ENCODE peak calls at places on chromosomes 16 and 17, in seven cellular contexts. N is upper lobe of left lung, Q is suprapubic skin, B is stomach, S is tibial nerve, F is esophagus muscularis mucosa, Y is GM12878. P is an unnamed sample. For H3K36me3, the result is how much of the 10 kb centered on the place peaks cover.

GRCh38 chr16:23504453-23505179 is 5.7 kb downstream of the GGA2 start:
- DNase-seq in Y (peak), Q (no peak), B (peak), N (peak), F (peak), S (no peak), P (peak)

GRCh38 chr17:6643460-6644125 is 2.7 kb downstream of the TXNDC17 start:
- DNase-seq in Y (no peak), N (no peak), Q (no peak), S (no peak), B (no peak), F (no peak), P (no peak)

GRCh38 chr16:75244844-75245758 is 6.3 kb downstream of the BCAR1 start:
- DNase-seq in N (peak), B (peak), F (no peak), S (peak), Y (no peak), Q (no peak), P (peak)

GRCh38 chr17:80859004-80859941 is 132.4 kb upstream of the CHMP6 start:
- DNase-seq in N (no peak), F (no peak), B (peak), Y (no peak), Q (no peak), S (peak), P (peak)

GRCh38 chr17:6496116-6496481 is 51.8 kb downstream of the PIMREG start:
- DNase-seq in N (peak), Y (no peak), Q (peak), S (no peak), B (no peak), F (no peak), P (peak)

GRCh38 chr16:30655815-30656347 is 2.4 kb upstream of the FBRS start:
- DNase-seq in S (no peak), F (no peak), B (no peak), N (no peak), Q (no peak), Y (no peak), P (peak)

GRCh38 chr17:83195330-83196087 is 116.1 kb downstream of the METRNL start:
- DNase-seq in N (peak), S (peak), F (no peak), Y (no peak), Q (peak), B (peak), P (peak)

GRCh38 chr17:34974179-34974578 is 6.1 kb upstream of the LIG3 start:
- DNase-seq in N (no peak), Y (no peak), Q (no peak), B (no peak), S (no peak), F (no peak), P (no peak)

GRCh38 chr16:87466975-87467501 is 25.8 kb downstream of the ZCCHC14 start:
- DNase-seq in B (no peak), S (no peak), N (no peak), Y (no peak), F (no peak), Q (no peak), P (no peak)

GRCh38 chr17:16477666-16478065 is 14.3 kb downstream of the LRRC75A start:
- DNase-seq in Y (no peak), B (no peak), F (no peak), Q (no peak), S (no peak), N (no peak), P (no peak)

GRCh38 chr17:35160354-35161201 is 13.0 kb downstream of the UNC45B start:
- DNase-seq in B (no peak), F (no peak), Y (no peak), N (no peak), Q (no peak), S (no peak), P (no peak)

GRCh38 chr17:81870978-81871386 is at the start of gene ARHGDIA:
- DNase-seq in B (no peak), S (no peak), N (no peak), Q (peak), F (no peak), Y (no peak), P (no peak)

GRCh38 chr16:10093564-10093963 is 88.7 kb downstream of the GRIN2A start:
- DNase-seq in S (no peak), N (no peak), Q (no peak), B (no peak), F (no peak), Y (no peak), P (no peak)

GRCh38 chr17:10295728-10296343 is 77.0 kb downstream of the MYH13 start:
- DNase-seq in S (no peak), Q (no peak), N (peak), Y (peak), B (no peak), F (no peak), P (peak)

GRCh38 chr16:10078541-10078949 is 103.7 kb downstream of the GRIN2A start:
- DNase-seq in N (no peak), F (no peak), S (no peak), Y (no peak), Q (no peak), B (no peak), P (no peak)

GRCh38 chr16:14284930-14285541 is 213.9 kb downstream of the MRTFB start:
- DNase-seq in Y (no peak), S (no peak), N (peak), B (peak), Q (no peak), F (no peak), P (no peak)

GRCh38 chr16:8788578-8789172 is 8.8 kb downstream of the TMEM186 start:
- DNase-seq in B (no peak), F (no peak), Y (no peak), S (no peak), Q (no peak), N (no peak), P (no peak)

GRCh38 chr17:29592850-29593545 is at the start of gene ANKRD13B:
- DNase-seq in Y (no peak), F (no peak), B (no peak), Q (no peak), S (no peak), N (no peak), P (peak)

GRCh38 chr17:75504347-75505151 is 10.8 kb downstream of the CASKIN2 start:
- DNase-seq in B (peak), N (no peak), Y (no peak), S (no peak), F (no peak), Q (no peak), P (no peak)

GRCh38 chr16:58011652-58012051 is 10.4 kb downstream of the USB1 start:
- DNase-seq in B (no peak), Q (no peak), S (no peak), N (no peak), Y (no peak), F (no peak), P (no peak)

GRCh38 chr17:73432624-73433190 is 120.9 kb upstream of the CDC42EP4 start:
- DNase-seq in N (no peak), Q (no peak), Y (no peak), F (no peak), S (no peak), B (no peak), P (no peak)

GRCh38 chr17:67378444-67379250 is 1.6 kb downstream of the PITPNC1 start:
- DNase-seq in Q (peak), F (peak), Y (no peak), N (peak), S (peak), B (peak), P (peak)

GRCh38 chr16:79823644-79824043 is 223.1 kb upstream of the MAF start:
- DNase-seq in N (no peak), Y (no peak), B (no peak), S (no peak), Q (no peak), F (peak), P (no peak)

GRCh38 chr17:52383493-52384100 is 225.1 kb upstream of the CA10 start:
- DNase-seq in Y (no peak), S (no peak), B (peak), Q (no peak), F (no peak), N (peak), P (no peak)

GRCh38 chr16:66857437-66857836 is 13.2 kb downstream of the CA7 start:
- DNase-seq in Q (no peak), S (no peak), Y (no peak), F (no peak), B (no peak), N (no peak), P (no peak)

GRCh38 chr16:29198731-29199521 is 207.6 kb downstream of the NPIPB11 start:
- DNase-seq in F (no peak), Y (no peak), Q (peak), N (peak), S (no peak), B (no peak), P (no peak)

DNA sequence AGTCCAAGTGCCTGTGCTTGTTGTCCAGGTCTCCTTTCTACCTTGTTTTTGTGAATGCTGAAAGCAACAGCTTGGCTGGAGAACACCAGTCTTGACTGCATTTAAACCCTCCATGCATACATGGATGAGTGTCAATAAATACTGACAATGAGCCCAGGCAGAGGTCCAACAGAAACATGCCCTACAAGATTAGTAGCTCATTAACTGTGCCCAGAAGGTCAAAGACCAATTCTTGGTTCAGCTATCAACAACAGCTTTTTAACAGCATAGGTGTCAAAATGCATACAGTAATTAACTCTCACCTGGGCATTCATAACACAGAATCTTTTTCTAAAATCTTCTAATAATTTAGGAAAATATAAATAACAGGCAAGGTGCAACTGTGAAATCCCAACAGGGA is 63.2 kb downstream of the N4BP1 start:
- DNase-seq in Q (no peak), N (no peak), B (peak), Y (no peak), F (no peak), S (no peak), P (no peak)
- H3K36me3 ChIP-seq in Q (half or more), N (half or more), B (under half), Y (under half), F (half or more), S (under half), P (under half)

GRCh38 chr16:56462064-56462796 is 10.9 kb downstream of the OGFOD1 start:
- DNase-seq in B (no peak), S (no peak), F (no peak), Y (no peak), Q (no peak), N (no peak), P (no peak)
- TF ChIP-seq EP300 in B (no peak), S (no peak), F (no peak), Y (no peak), Q (no peak), N (no peak), P (no peak)

GRCh38 chr17:30997842-30998241 is 27.0 kb downstream of the RNF135 start:
- DNase-seq in S (no peak), Q (no peak), B (no peak), F (no peak), N (no peak), Y (no peak), P (no peak)
- H3K36me3 ChIP-seq in S (under half), Q (half or more), B (under half), F (half or more), N (half or more), Y (under half), P (under half)

GRCh38 chr17:7833795-7834553 is at the start of gene KDM6B:
- DNase-seq in Y (no peak), B (peak), F (peak), S (peak), N (peak), Q (peak), P (peak)

GRCh38 chr17:7834554-7834890 is 505 bp downstream of the KDM6B start:
- DNase-seq in N (peak), F (peak), Y (no peak), Q (no peak), B (peak), S (peak), P (peak)

GRCh38 chr17:7836596-7837374 is 2.8 kb downstream of the KDM6B start:
- DNase-seq in N (peak), Y (peak), S (peak), F (peak), B (peak), Q (peak), P (peak)

GRCh38 chr17:7835818-7836595 is 2.0 kb downstream of the KDM6B start:
- DNase-seq in Y (no peak), S (peak), F (peak), N (peak), B (peak), Q (no peak), P (peak)

DNA sequence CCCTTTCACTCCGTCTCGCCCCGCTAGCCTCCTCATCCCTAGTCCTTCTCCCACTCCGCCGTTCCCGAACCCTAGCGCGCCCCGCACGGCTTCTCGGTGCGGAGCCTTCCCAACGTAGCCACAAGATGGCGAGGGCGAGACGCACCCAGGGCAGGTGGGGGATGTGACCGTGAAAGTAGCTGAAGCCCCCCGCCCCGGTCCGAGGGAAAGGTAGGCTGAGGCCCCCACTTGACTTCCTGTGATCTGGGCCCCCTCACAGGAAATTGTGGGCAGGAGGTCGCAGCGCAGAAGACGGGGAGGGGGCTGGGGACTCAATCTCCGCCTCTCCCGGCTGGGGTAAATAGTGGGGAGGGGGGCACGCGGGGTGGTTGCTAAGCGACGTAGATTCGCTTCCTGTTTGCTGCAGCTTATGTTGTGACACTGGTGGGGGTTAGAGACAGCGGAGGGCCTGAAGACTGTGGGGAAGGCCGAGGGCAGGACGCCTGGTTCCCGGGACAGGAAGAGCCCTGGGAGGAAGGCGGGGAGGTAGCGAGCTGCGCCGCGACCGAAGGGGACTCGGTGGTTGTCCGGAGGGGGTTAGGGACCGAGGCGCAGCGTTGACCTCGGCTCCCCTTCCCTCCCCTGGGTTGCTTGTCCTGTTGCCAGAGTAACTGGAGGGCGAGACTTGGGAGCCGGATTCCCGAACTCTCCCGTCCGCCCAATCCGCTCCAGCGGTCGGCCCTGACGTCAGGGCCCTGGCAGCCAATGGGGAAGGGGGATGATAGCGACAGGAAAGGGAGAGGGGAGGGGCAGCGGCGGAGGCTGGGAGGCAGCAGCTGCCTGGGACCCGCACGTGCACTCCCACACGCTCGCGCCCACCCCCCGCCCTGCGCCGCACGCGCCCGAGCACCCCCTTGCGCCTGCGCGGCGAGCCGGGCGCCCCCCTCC is 1.1 kb downstream of the KDM6B start:
- DNase-seq in B (peak), Q (peak), S (peak), N (peak), Y (peak), F (peak), P (peak)
- TF ChIP-seq EP300 in B (no peak), Q (no peak), S (peak), N (peak), Y (peak), F (no peak), P (peak)

DNA sequence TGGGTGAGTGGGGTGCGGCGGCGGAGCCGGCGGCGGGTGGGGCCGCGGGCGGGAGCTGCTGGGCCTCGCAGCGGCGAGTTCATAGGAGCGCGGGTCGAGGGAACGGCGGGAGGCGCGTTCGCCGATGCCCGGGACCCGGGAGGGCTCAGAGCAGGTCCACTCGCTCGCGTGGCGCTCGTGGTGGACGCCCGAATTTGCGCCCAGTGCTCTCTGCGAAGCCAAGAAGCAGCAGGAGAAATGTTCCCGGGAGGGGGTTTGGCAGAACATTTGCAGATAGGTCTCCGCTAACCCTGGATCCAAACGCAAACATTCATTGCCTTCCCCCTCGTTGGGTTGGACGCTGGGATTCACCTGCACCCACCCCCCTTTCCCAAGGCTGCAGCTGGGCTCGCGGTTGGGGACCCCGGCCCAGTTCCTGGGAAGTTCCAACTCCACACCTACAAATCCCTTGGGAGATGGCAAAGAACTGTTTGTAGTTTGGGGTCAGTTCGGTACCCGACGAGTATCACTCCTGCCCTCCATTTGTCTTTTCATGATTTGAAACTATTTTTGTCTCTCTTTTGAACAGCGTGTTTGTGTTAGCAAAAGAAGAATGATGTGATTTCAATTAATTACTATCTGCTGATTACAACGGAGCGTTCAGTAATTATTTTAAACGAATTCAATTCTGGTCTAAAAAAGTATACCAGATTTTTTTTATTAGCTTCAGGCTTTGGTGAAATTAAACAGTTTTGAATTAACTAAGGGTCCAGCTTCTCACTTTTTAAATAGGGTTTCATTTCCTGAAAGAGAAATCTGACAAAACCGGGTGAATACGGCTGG is 2.3 kb downstream of the NTN1 start:
- DNase-seq in Q (no peak), F (no peak), N (no peak), S (no peak), Y (no peak), B (no peak), P (no peak)
- H3K36me3 ChIP-seq in Q (under half), F (under half), N (under half), S (under half), Y (under half), B (under half), P (under half)

GRCh38 chr16:52561910-52562741 is 15.2 kb upstream of the TOX3 start:
- DNase-seq in Y (no peak), F (peak), N (peak), B (peak), Q (no peak), S (no peak), P (no peak)
- TF ChIP-seq EP300 in Y (no peak), F (no peak), N (no peak), B (no peak), Q (no peak), S (no peak), P (no peak)

GRCh38 chr16:1389762-1390161 is 24.7 kb downstream of the UNKL start:
- DNase-seq in Y (no peak), B (no peak), F (no peak), Q (no peak), S (no peak), N (no peak), P (no peak)
- H3K36me3 ChIP-seq in Y (under half), B (half or more), F (half or more), Q (half or more), S (under half), N (half or more), P (under half)

GRCh38 chr17:2971851-2972250 is 91.6 kb downstream of the OR1D5 start:
- DNase-seq in Q (no peak), Y (no peak), N (no peak), B (no peak), F (no peak), S (no peak), P (no peak)
- TF ChIP-seq EP300 in Q (no peak), Y (no peak), N (no peak), B (no peak), F (no peak), S (no peak), P (no peak)

DNA sequence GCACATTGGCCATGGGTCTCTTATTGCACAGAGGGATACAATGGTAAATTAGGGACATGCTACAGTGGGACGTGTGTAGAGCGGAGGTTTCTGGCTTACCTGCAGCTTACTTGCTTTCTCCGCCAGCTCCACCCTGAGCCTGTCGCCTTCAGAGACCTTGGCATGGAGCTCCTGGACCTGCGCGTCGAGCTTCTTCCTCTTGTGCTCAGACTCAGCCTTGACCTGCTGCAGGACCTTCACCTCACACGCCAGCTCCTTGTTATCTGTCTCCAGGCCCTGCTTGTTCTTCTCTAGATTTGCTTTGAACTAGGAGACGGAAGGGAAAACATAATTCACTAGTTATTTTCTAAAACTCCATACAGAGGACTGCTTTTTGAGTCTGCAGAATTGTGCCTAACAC is 63.5 kb downstream of the NDEL1 start:
- DNase-seq in S (no peak), Y (no peak), Q (no peak), B (no peak), F (no peak), N (no peak), P (no peak)
- H3K36me3 ChIP-seq in S (under half), Y (under half), Q (under half), B (under half), F (half or more), N (under half), P (under half)